ENCODE peak calls at places on chromosomes 4 and X, in four cellular contexts. W, Z, H and P are unnamed samples.

GRCh38 chrX:107324493-107325310 is 118.3 kb downstream of the DNAAF6 start:
- DNase-seq in W (no peak), Z (peak; percentile 64), H (peak; percentile 48), P (peak; percentile 21)

GRCh38 chrX:14697453-14697852 is 168.1 kb downstream of the GLRA2 start:
- DNase-seq in W (no peak), Z (peak; percentile 1), H (no peak), P (no peak)

GRCh38 chrX:110425222-110425621 is 66.6 kb downstream of the RTL9 start:
- DNase-seq in W (no peak), Z (no peak), H (no peak), P (no peak)

GRCh38 chr4:3361406-3361805 is 68.6 kb downstream of the RGS12 start:
- DNase-seq in W (no peak), Z (no peak), H (no peak), P (no peak)

GRCh38 chr4:47075241-47075640 is 43.9 kb downstream of the GABRB1 start:
- DNase-seq in W (no peak), Z (no peak), H (no peak), P (no peak)

GRCh38 chr4:10036926-10037325 is 15.6 kb upstream of the SLC2A9 start:
- DNase-seq in W (no peak), Z (no peak), H (no peak), P (no peak)

GRCh38 chr4:105433421-105433820 is 40.4 kb downstream of the PPA2 start:
- DNase-seq in W (no peak), Z (no peak), H (no peak), P (no peak)

GRCh38 chr4:152896819-152897218 is 39.3 kb upstream of the FHDC1 start:
- DNase-seq in W (no peak), Z (no peak), H (no peak), P (no peak)

GRCh38 chrX:29687687-29688086 is 527.7 kb upstream of the MAGEB2 start:
- DNase-seq in W (no peak), Z (no peak), H (no peak), P (no peak)

GRCh38 chr4:52870225-52870624 is 8.1 kb downstream of the RASL11B start:
- DNase-seq in W (no peak), Z (no peak), H (peak; percentile 59), P (no peak)

GRCh38 chrX:41382699-41383645 is 49.0 kb downstream of the DDX3X start:
- DNase-seq in W (no peak), Z (no peak), H (no peak), P (no peak)

GRCh38 chr4:75494563-75494962 is 19.6 kb downstream of the RCHY1 start:
- DNase-seq in W (no peak), Z (no peak), H (no peak), P (no peak)

GRCh38 chr4:150256841-150257273 is 178.6 kb downstream of the DCLK2 start:
- DNase-seq in W (no peak), Z (no peak), H (no peak), P (no peak)

GRCh38 chr4:161714022-161714751 is 449.6 kb downstream of the FSTL5 start:
- DNase-seq in W (no peak), Z (peak; percentile 0), H (no peak), P (no peak)

GRCh38 chr4:111066001-111066400 is 443.1 kb upstream of the PITX2 start:
- DNase-seq in W (no peak), Z (no peak), H (no peak), P (no peak)

GRCh38 chr4:85084371-85085170 is 118.1 kb upstream of the WDFY3 start:
- DNase-seq in W (no peak), Z (peak; percentile 65), H (no peak), P (peak; percentile 38)

GRCh38 chrX:152926279-152926678 is 28.4 kb downstream of the ZNF185 start:
- DNase-seq in W (peak; percentile 63), Z (peak; percentile 38), H (no peak), P (no peak)

GRCh38 chr4:150582101-150582565 is at the start of gene MAB21L2:
- DNase-seq in W (no peak), Z (peak; percentile 27), H (no peak), P (no peak)

GRCh38 chr4:134906404-134907023 is 704.9 kb upstream of the PABPC4L start:
- DNase-seq in W (no peak), Z (peak; percentile 20), H (no peak), P (no peak)

GRCh38 chr4:108706289-108706688 is 55.9 kb downstream of the OSTC start:
- DNase-seq in W (no peak), Z (no peak), H (no peak), P (no peak)

GRCh38 chrX:138710311-138710791 is 1.2 kb downstream of the FGF13 start:
- DNase-seq in W (no peak), Z (peak; percentile 0), H (peak; percentile 14), P (no peak)

GRCh38 chrX:119549327-119550016 is 15.7 kb downstream of the STEEP1 start:
- DNase-seq in W (no peak), Z (no peak), H (no peak), P (no peak)

GRCh38 chr4:88939697-88940096 is 117.3 kb downstream of the FAM13A start:
- DNase-seq in W (no peak), Z (no peak), H (no peak), P (no peak)

GRCh38 chrX:31590581-31591113 is 518.8 kb upstream of the FTHL17 start:
- DNase-seq in W (no peak), Z (no peak), H (no peak), P (no peak)

GRCh38 chr4:168832746-168833575 is 177.1 kb downstream of the CBR4 start:
- DNase-seq in W (peak; percentile 55), Z (no peak), H (no peak), P (peak; percentile 78)

GRCh38 chr4:43379001-43379400 is 486.5 kb downstream of the GRXCR1 start:
- DNase-seq in W (no peak), Z (no peak), H (no peak), P (no peak)

GRCh38 chr4:159829184-159829583 is 726.3 kb downstream of the RAPGEF2 start:
- DNase-seq in W (no peak), Z (no peak), H (no peak), P (no peak)

GRCh38 chr4:112604590-112604989 is 32.1 kb downstream of the ZGRF1 start:
- DNase-seq in W (no peak), Z (peak; percentile 38), H (no peak), P (no peak)

GRCh38 chr4:37453361-37454262 is 209.1 kb downstream of the NWD2 start:
- DNase-seq in W (peak; percentile 56), Z (peak; percentile 43), H (peak; percentile 82), P (peak; percentile 64)

GRCh38 chrX:18558799-18559198 is 113.1 kb downstream of the RS1 start:
- DNase-seq in W (no peak), Z (no peak), H (no peak), P (no peak)

GRCh38 chr4:45795165-45795564 is 328.7 kb downstream of the GABRG1 start:
- DNase-seq in W (no peak), Z (no peak), H (no peak), P (no peak)

GRCh38 chr4:120517966-120518365 is 404.6 kb downstream of the PRDM5 start:
- DNase-seq in W (no peak), Z (no peak), H (no peak), P (no peak)

GRCh38 chrX:135596495-135596894 is 76.0 kb downstream of the INTS6L start:
- DNase-seq in W (no peak), Z (peak; percentile 2), H (peak; percentile 42), P (no peak)

GRCh38 chrX:88558421-88558820 is 188.6 kb upstream of the CPXCR1 start:
- DNase-seq in W (no peak), Z (no peak), H (no peak), P (no peak)

GRCh38 chr4:76723916-76724315 is 174.0 kb downstream of the SOWAHB start:
- DNase-seq in W (no peak), Z (peak; percentile 21), H (no peak), P (no peak)
- H3K27ac ChIP-seq in W (peak overlapping the region; percentile 81), Z (peak overlapping the region; percentile 37), H (no peak overlapping the region), P (no peak overlapping the region)

GRCh38 chr4:54229631-54230478 is 762 bp downstream of the PDGFRA start:
- DNase-seq in W (no peak), Z (peak; percentile 2), H (peak; percentile 46), P (no peak)

GRCh38 chr4:54228563-54229501 is at the start of gene PDGFRA:
- DNase-seq in W (no peak), Z (peak; percentile 23), H (no peak), P (peak; percentile 85)

GRCh38 chr4:54231419-54232150 is 2.5 kb downstream of the PDGFRA start:
- DNase-seq in W (no peak), Z (peak; percentile 32), H (no peak), P (peak; percentile 91)

GRCh38 chr4:54232151-54232688 is 3.1 kb downstream of the PDGFRA start:
- DNase-seq in W (no peak), Z (peak; percentile 24), H (no peak), P (no peak)

DNA sequence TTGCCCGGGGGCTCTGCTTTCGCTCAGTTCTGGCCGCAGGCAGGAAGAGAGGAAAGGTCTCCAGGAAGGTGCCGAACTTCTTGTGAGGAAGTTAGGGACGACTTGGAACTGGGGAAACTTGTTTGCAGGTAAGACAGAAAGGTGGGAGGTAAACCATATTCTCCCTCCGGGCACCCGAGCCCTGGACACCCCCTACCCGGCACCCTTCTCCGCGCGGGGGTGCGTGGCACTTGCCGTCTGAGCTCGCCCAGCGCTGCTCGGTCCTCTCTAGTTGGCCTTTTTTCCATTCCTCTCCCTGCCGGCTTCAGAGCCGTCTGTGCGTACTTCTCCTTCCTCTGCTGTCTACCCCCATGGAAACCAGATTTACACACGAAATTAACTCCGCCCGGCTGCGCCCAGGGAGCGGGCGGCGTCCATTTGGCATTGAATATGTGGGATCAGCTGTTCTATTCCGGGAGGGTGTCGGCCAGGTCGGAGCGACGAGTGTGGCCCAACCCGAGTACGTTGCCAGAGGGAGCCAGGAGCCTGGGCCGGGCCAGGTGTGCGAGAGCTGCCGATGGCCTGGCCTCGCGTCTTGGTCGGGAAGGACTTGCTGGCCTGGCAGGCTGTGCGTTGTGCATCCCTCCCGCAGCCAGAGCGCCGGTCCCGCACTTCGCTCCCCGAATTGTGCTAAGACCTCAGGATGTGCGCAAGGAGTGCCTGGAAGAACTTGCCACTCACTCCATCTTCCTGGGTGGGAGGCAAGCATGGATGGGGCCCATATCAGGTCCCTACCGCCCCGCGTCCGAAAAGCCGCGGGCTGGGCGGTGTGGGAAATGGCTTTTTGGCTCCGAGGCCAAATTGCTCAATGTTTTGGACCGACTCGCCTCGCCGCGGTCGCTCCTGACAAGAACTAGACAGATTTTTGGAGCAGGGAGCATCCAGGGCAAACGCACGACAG is 1.7 kb downstream of the PDGFRA start:
- DNase-seq in W (no peak), Z (peak; percentile 31), H (peak; percentile 45), P (peak; percentile 70)
- H3K4me3 ChIP-seq in W (peak overlapping the region; percentile 71), Z (no peak overlapping the region), H (peak overlapping the region; percentile 59), P (peak overlapping the region; percentile 58)

GRCh38 chr4:73477176-73477575 is 4.4 kb upstream of the AFM start:
- DNase-seq in W (no peak), Z (no peak), H (no peak), P (no peak)

GRCh38 chr4:73485085-73485484 is 3.5 kb downstream of the AFM start:
- DNase-seq in W (no peak), Z (no peak), H (no peak), P (no peak)

GRCh38 chr4:73481356-73481755 is at the start of gene AFM:
- DNase-seq in W (no peak), Z (no peak), H (no peak), P (no peak)

GRCh38 chr4:73479323-73479722 is 2.2 kb upstream of the AFM start:
- DNase-seq in W (no peak), Z (no peak), H (no peak), P (no peak)
- H3K27ac ChIP-seq in W (no peak overlapping the region), Z (no peak overlapping the region), H (no peak overlapping the region), P (no peak overlapping the region)

DNA sequence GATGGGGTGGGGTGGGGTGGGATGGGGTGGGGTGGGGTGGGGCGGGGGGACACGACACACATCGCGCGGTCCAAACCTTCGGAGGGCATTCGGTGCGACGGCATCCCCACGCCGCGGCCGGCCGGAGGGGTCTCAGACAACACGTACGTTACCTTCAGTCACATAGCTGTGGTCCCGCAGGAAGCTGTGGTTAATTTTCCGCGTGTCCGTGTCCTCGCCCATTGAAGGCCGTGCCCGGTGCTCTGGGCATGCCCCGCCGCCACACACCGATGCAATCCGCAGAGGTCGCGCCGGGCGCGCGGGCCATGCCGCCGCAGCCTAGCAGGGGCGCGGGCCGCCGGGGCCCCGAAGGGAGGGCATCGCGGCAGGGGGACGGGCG is 417 bp downstream of the PPP2R2C start:
- DNase-seq in W (peak; percentile 37), Z (no peak), H (no peak), P (peak; percentile 52)
- H3K4me3 ChIP-seq in W (peak overlapping the region; percentile 24), Z (no peak overlapping the region), H (no peak overlapping the region), P (no peak overlapping the region)